ENCODE peak calls at places on chromosomes 4 and X, in nine cellular contexts. K is HFFc6, N is transverse colon, X is cardiac fibroblast, U is astrocyte, S is GM04504, M is dermis blood vessel endothelial cell, I is esophagus squamous epithelium, E is psoas muscle. Y is an unnamed sample.

GRCh38 chr4:182022899-182023298 is 220.3 kb upstream of the TENM3 start:
- DNase-seq in K (no peak), N (no peak), X (no peak), U (peak), S (no peak), M (no peak), I (no peak), E (no peak), Y (no peak)

GRCh38 chr4:4693258-4693657 is 151.4 kb upstream of the STX18 start:
- DNase-seq in K (no peak), N (no peak), X (peak), U (peak), S (no peak), M (peak), I (no peak), E (no peak), Y (no peak)

GRCh38 chrX:40097492-40098263 is at the start of gene BCOR:
- DNase-seq in K (peak), N (peak), X (peak), U (no peak), S (no peak), M (peak), I (no peak), E (peak), Y (no peak)

GRCh38 chrX:15170927-15171326 is 99.0 kb downstream of the ASB9 start:
- DNase-seq in K (no peak), N (no peak), X (no peak), U (peak), S (no peak), M (no peak), I (no peak), E (no peak), Y (no peak)

GRCh38 chr4:168199262-168199957 is 107.1 kb downstream of the ANXA10 start:
- DNase-seq in K (no peak), N (no peak), X (no peak), U (no peak), S (no peak), M (no peak), I (no peak), E (no peak), Y (no peak)

GRCh38 chr4:130028552-130028951 is 932.6 kb downstream of the C4orf33 start:
- DNase-seq in K (no peak), N (no peak), X (no peak), U (no peak), S (no peak), M (no peak), I (no peak), E (no peak), Y (no peak)

GRCh38 chr4:112379306-112379705 is 82.1 kb downstream of the ALPK1 start:
- DNase-seq in K (no peak), N (no peak), X (no peak), U (no peak), S (no peak), M (no peak), I (no peak), E (no peak), Y (no peak)

GRCh38 chrX:64885850-64886249 is 90.4 kb downstream of the ZC4H2 start:
- DNase-seq in K (no peak), N (peak), X (peak), U (no peak), S (no peak), M (no peak), I (no peak), E (no peak), Y (no peak)

GRCh38 chrX:13430136-13430827 is 110.4 kb upstream of the ATXN3L start:
- DNase-seq in K (no peak), N (no peak), X (peak), U (peak), S (no peak), M (no peak), I (no peak), E (no peak), Y (no peak)

GRCh38 chr4:8157944-8158709 is 486 bp downstream of the ABLIM2 start:
- DNase-seq in K (no peak), N (peak), X (no peak), U (no peak), S (no peak), M (peak), I (no peak), E (peak), Y (no peak)

GRCh38 chr4:1010522-1011021 is 854 bp upstream of the FGFRL1 start:
- DNase-seq in K (peak), N (peak), X (peak), U (peak), S (peak), M (peak), I (peak), E (peak), Y (peak)

GRCh38 chrX:46244451-46244850 is 300.8 kb downstream of the ZNF674 start:
- DNase-seq in K (no peak), N (no peak), X (peak), U (peak), S (no peak), M (no peak), I (no peak), E (no peak), Y (no peak)

GRCh38 chr4:14225683-14226207 is 598.2 kb upstream of the BOD1L1 start:
- DNase-seq in K (no peak), N (no peak), X (no peak), U (no peak), S (no peak), M (no peak), I (no peak), E (no peak), Y (no peak)

GRCh38 chrX:65587616-65588526 is 53.3 kb upstream of the LAS1L start:
- DNase-seq in K (peak), N (peak), X (peak), U (no peak), S (no peak), M (peak), I (no peak), E (peak), Y (peak)

GRCh38 chr4:14835288-14835687 is 167.0 kb upstream of the CPEB2 start:
- DNase-seq in K (no peak), N (no peak), X (no peak), U (no peak), S (no peak), M (no peak), I (no peak), E (no peak), Y (no peak)

GRCh38 chr4:2253160-2254084 is 8.5 kb downstream of the MXD4 start:
- DNase-seq in K (no peak), N (no peak), X (no peak), U (no peak), S (no peak), M (no peak), I (no peak), E (peak), Y (no peak)

GRCh38 chr4:109826719-109827118 is 1.1 kb upstream of the RRH start:
- DNase-seq in K (peak), N (no peak), X (peak), U (no peak), S (no peak), M (peak), I (no peak), E (no peak), Y (peak)

GRCh38 chrX:15356444-15356843 is 21.1 kb upstream of the PIGA start:
- DNase-seq in K (no peak), N (no peak), X (peak), U (no peak), S (no peak), M (no peak), I (no peak), E (no peak), Y (peak)

GRCh38 chr4:70992354-70992753 is 1.1 kb upstream of the DCK start:
- DNase-seq in K (no peak), N (peak), X (no peak), U (no peak), S (no peak), M (no peak), I (no peak), E (no peak), Y (no peak)

GRCh38 chrX:53678667-53679066 is 7.9 kb downstream of the HUWE1 start:
- DNase-seq in K (no peak), N (no peak), X (peak), U (no peak), S (no peak), M (peak), I (no peak), E (no peak), Y (no peak)

GRCh38 chrX:77572322-77572721 is 125.1 kb downstream of the FGF16 start:
- DNase-seq in K (no peak), N (no peak), X (peak), U (peak), S (no peak), M (no peak), I (no peak), E (no peak), Y (peak)

GRCh38 chr4:2258091-2259035 is 3.5 kb downstream of the MXD4 start:
- DNase-seq in K (no peak), N (peak), X (no peak), U (no peak), S (no peak), M (no peak), I (no peak), E (peak), Y (no peak)

GRCh38 chrX:68490644-68491043 is 8.2 kb upstream of the YIPF6 start:
- DNase-seq in K (peak), N (no peak), X (peak), U (no peak), S (no peak), M (peak), I (no peak), E (no peak), Y (no peak)

GRCh38 chr4:100891808-100892207 is 374.0 kb upstream of the EMCN start:
- DNase-seq in K (no peak), N (no peak), X (no peak), U (no peak), S (no peak), M (no peak), I (no peak), E (no peak), Y (no peak)

GRCh38 chr4:5979981-5980380 is 38.2 kb downstream of the C4orf50 start:
- DNase-seq in K (no peak), N (no peak), X (peak), U (no peak), S (no peak), M (peak), I (no peak), E (no peak), Y (no peak)

GRCh38 chr4:145132521-145133098 is 34.5 kb downstream of the ABCE1 start:
- DNase-seq in K (no peak), N (no peak), X (peak), U (peak), S (no peak), M (peak), I (no peak), E (no peak), Y (no peak)

GRCh38 chr4:120809518-120809917 is 113.0 kb downstream of the PRDM5 start:
- DNase-seq in K (no peak), N (no peak), X (peak), U (no peak), S (no peak), M (no peak), I (no peak), E (no peak), Y (no peak)

GRCh38 chr4:178955614-178956013 is 1513.4 kb upstream of the AGA start:
- DNase-seq in K (no peak), N (no peak), X (no peak), U (no peak), S (no peak), M (no peak), I (no peak), E (no peak), Y (no peak)